ENCODE peak calls at places on chromosomes 4 and X, in eight cellular contexts. U is NCI-H2107; J is stimulated activated CD8-positive, alpha-beta memory T cell treated with anti-CD3 and anti-CD28 coated beads, Interleukin-7, amount 100 ng/mL, for 4 hours; Q is activated CD8-positive, alpha-beta memory T cell treated with anti-CD3 and anti-CD28 coated beads, Interleukin-2, amount 50 U/mL, for 48 hours; S is activated T-cell treated with anti-CD3 and anti-CD28 coated beads, Interleukin-2, amount 50 U/mL, for 4 hours; O is EL; T is activated CD4-positive, alpha-beta T cell treated with anti-CD3 and anti-CD28 coated beads for 48 hours; Z is NCI-H748 treated with DMSO at 0.1 percent for 48 hours. R is an unnamed sample.

GRCh38 chr4:153579410-153579809 is 104.7 kb upstream of the TLR2 start:
- DNase-seq in U (no peak), J (no peak), Q (no peak), S (no peak), O (no peak), T (no peak), Z (no peak), R (no peak)

GRCh38 chr4:101864660-101865059 is 74.1 kb downstream of the BANK1 start:
- DNase-seq in U (no peak), J (no peak), Q (no peak), S (no peak), O (no peak), T (no peak), Z (no peak), R (no peak)

GRCh38 chr4:153790962-153791551 is 2.2 kb upstream of the SFRP2 start:
- DNase-seq in U (no peak), J (no peak), Q (peak), S (no peak), O (peak), T (peak), Z (no peak), R (no peak)

GRCh38 chr4:153000068-153000420 is 63.9 kb downstream of the FHDC1 start:
- DNase-seq in U (no peak), J (no peak), Q (no peak), S (no peak), O (no peak), T (no peak), Z (no peak), R (no peak)

GRCh38 chrX:120286733-120287512 is 24.3 kb downstream of the TMEM255A start:
- DNase-seq in U (no peak), J (no peak), Q (no peak), S (no peak), O (no peak), T (no peak), Z (no peak), R (no peak)

GRCh38 chr4:15521442-15522039 is 51.9 kb downstream of the CC2D2A start:
- DNase-seq in U (no peak), J (no peak), Q (no peak), S (no peak), O (no peak), T (no peak), Z (no peak), R (no peak)

GRCh38 chr4:89121711-89122387 is 10.5 kb downstream of the TIGD2 start:
- DNase-seq in U (no peak), J (no peak), Q (no peak), S (no peak), O (no peak), T (no peak), Z (no peak), R (no peak)

GRCh38 chrX:151754641-151755215 is 20.2 kb downstream of the CNGA2 start:
- DNase-seq in U (no peak), J (no peak), Q (no peak), S (no peak), O (no peak), T (no peak), Z (no peak), R (no peak)

GRCh38 chrX:112512509-112512908 is 167.2 kb downstream of the LHFPL1 start:
- DNase-seq in U (no peak), J (no peak), Q (no peak), S (no peak), O (no peak), T (no peak), Z (no peak), R (no peak)

GRCh38 chr4:146333187-146333894 is 119.0 kb downstream of the REELD1 start:
- DNase-seq in U (no peak), J (no peak), Q (no peak), S (no peak), O (peak), T (peak), Z (no peak), R (peak)

GRCh38 chrX:110021180-110022022 is 18.5 kb downstream of the TMEM164 start:
- DNase-seq in U (no peak), J (no peak), Q (no peak), S (no peak), O (peak), T (no peak), Z (no peak), R (peak)

GRCh38 chrX:70025464-70025863 is 24.3 kb downstream of the AWAT2 start:
- DNase-seq in U (no peak), J (no peak), Q (no peak), S (no peak), O (peak), T (no peak), Z (no peak), R (no peak)

GRCh38 chr4:160808174-160808573 is 1355.6 kb downstream of the FSTL5 start:
- DNase-seq in U (no peak), J (no peak), Q (no peak), S (no peak), O (no peak), T (no peak), Z (no peak), R (no peak)

GRCh38 chrX:46693149-46693548 is 65.8 kb downstream of the SLC9A7 start:
- DNase-seq in U (no peak), J (no peak), Q (no peak), S (no peak), O (no peak), T (no peak), Z (no peak), R (no peak)

GRCh38 chr4:108018038-108018883 is 28.6 kb downstream of the HADH start:
- DNase-seq in U (peak), J (peak), Q (peak), S (peak), O (peak), T (peak), Z (peak), R (peak)

GRCh38 chr4:110087116-110087708 is 111.2 kb downstream of the ELOVL6 start:
- DNase-seq in U (peak), J (no peak), Q (no peak), S (no peak), O (peak), T (peak), Z (peak), R (peak)

GRCh38 chr4:70505152-70505748 is 13.1 kb upstream of the AMTN start:
- DNase-seq in U (no peak), J (peak), Q (peak), S (peak), O (peak), T (peak), Z (no peak), R (peak)

GRCh38 chrX:119145241-119145653 is 17.6 kb upstream of the KIAA1210 start:
- DNase-seq in U (no peak), J (no peak), Q (no peak), S (no peak), O (peak), T (peak), Z (no peak), R (peak)

GRCh38 chrX:63506320-63506719 is 155.2 kb upstream of the SPIN4 start:
- DNase-seq in U (peak), J (no peak), Q (no peak), S (no peak), O (peak), T (no peak), Z (no peak), R (peak)

GRCh38 chrX:96696462-96696861 is 11.8 kb downstream of the DIAPH2 start:
- DNase-seq in U (no peak), J (no peak), Q (no peak), S (no peak), O (no peak), T (no peak), Z (no peak), R (no peak)

GRCh38 chr4:156193116-156193515 is 239.4 kb upstream of the CTSO start:
- DNase-seq in U (no peak), J (no peak), Q (no peak), S (no peak), O (no peak), T (no peak), Z (no peak), R (no peak)

GRCh38 chrX:7133036-7133412 is 14.5 kb upstream of the STS start:
- DNase-seq in U (no peak), J (no peak), Q (no peak), S (no peak), O (peak), T (no peak), Z (no peak), R (no peak)

GRCh38 chr4:158043971-158044618 is 128.7 kb downstream of the GASK1B start:
- DNase-seq in U (no peak), J (no peak), Q (no peak), S (no peak), O (no peak), T (no peak), Z (peak), R (no peak)

GRCh38 chr4:162101337-162101736 is 62.5 kb downstream of the FSTL5 start:
- DNase-seq in U (no peak), J (no peak), Q (no peak), S (no peak), O (no peak), T (no peak), Z (no peak), R (no peak)

GRCh38 chr4:156751486-156751885 is 220.1 kb downstream of the PDGFC start:
- DNase-seq in U (no peak), J (no peak), Q (no peak), S (no peak), O (peak), T (no peak), Z (no peak), R (no peak)

GRCh38 chr4:172042714-172043114 is 229.5 kb downstream of the GALNTL6 start:
- DNase-seq in U (peak), J (no peak), Q (no peak), S (no peak), O (peak), T (no peak), Z (peak), R (peak)

GRCh38 chr4:44121210-44121609 is 327.4 kb downstream of the KCTD8 start:
- DNase-seq in U (no peak), J (no peak), Q (no peak), S (no peak), O (no peak), T (no peak), Z (no peak), R (no peak)

GRCh38 chrX:107753186-107753585 is 22.4 kb downstream of the TSC22D3 start:
- DNase-seq in U (no peak), J (no peak), Q (no peak), S (no peak), O (no peak), T (no peak), Z (no peak), R (peak)

GRCh38 chr4:70632028-70632427 is 3.5 kb downstream of the ENAM start:
- DNase-seq in U (no peak), J (no peak), Q (no peak), S (no peak), O (peak), T (no peak), Z (no peak), R (no peak)

GRCh38 chr4:35182451-35182850 is 1061.9 kb downstream of the ARAP2 start:
- DNase-seq in U (no peak), J (no peak), Q (no peak), S (no peak), O (no peak), T (no peak), Z (no peak), R (no peak)

R was measured in KBM-7.